ENCODE peak calls at places on chromosomes 12 and 14, in six cellular contexts. E, I, K, S, F and D are unnamed samples.

GRCh38 chr12:11981174-11981733 is 89.5 kb upstream of the BCL2L14 start:
- DNase-seq in E (no peak), I (no peak), K (no peak), S (no peak), F (peak; percentile 69), D (no peak)

GRCh38 chr12:57899010-57899662 is 42.2 kb upstream of the ATP23 start:
- DNase-seq in E (peak; percentile 77), I (no peak), K (no peak), S (peak; percentile 55), F (peak; percentile 81), D (no peak)

GRCh38 chr12:46292754-46293402 is 24.0 kb upstream of the SLC38A1 start:
- DNase-seq in E (no peak), I (no peak), K (no peak), S (no peak), F (no peak), D (no peak)

GRCh38 chr14:91202234-91202974 is 42.1 kb downstream of the GPR68 start:
- DNase-seq in E (no peak), I (no peak), K (no peak), S (peak; percentile 59), F (no peak), D (peak; percentile 60)

GRCh38 chr14:34075095-34075744 is 124.3 kb upstream of the EGLN3 start:
- DNase-seq in E (no peak), I (no peak), K (no peak), S (no peak), F (no peak), D (no peak)

GRCh38 chr12:115916910-115917668 is 360.4 kb downstream of the MED13L start:
- DNase-seq in E (peak; percentile 74), I (no peak), K (peak; percentile 89), S (peak; percentile 61), F (peak; percentile 86), D (peak; percentile 73)

GRCh38 chr12:113422030-113422900 is at the start of gene SDSL:
- DNase-seq in E (peak; percentile 91), I (no peak), K (peak; percentile 37), S (peak; percentile 83), F (peak; percentile 67), D (no peak)

GRCh38 chr12:7369274-7369729 is 65.4 kb downstream of the ACSM4 start:
- DNase-seq in E (no peak), I (no peak), K (no peak), S (no peak), F (no peak), D (no peak)

DNA sequence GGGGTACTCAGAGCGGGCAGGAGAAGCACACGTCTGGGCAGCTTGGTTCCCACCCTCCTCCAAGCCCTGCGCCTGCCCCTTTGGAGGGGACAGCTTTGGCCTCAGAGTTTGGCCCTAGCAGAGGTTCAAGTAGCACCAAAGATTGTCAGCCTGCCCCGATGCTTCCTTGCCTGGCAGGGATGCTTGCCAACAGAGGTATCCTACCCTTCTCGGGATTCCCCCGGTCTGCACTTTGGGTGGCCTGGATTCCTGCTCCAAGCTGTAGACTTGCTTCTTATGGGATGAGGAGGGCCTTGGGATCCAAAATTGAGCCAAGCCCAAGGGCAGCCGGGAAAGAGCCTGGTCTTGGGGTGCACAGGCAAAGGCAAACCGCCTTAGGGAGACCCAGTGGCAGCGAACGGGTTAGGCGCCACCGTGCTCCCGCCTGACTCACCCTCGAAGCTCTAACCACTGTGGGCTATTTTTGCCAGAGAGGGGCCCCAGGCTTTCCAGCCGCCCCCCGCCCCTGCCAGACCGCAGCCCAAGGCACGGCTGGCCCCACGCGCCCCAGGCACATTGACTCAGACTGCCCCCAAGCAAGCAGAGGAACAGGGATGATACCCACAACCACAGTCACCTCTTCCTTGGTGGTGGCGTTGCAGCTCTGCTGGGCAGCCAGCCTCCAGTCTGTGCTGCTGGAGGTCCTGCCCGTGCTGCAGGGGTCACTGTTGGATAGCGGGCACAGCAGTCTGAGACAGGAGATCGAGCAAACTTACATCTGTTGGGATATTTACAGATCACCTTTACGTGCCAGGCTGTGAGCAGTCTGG is 882 bp upstream of the WNT10B start:
- DNase-seq in E (no peak), I (no peak), K (no peak), S (no peak), F (peak; percentile 45), D (no peak)
- TF ChIP-seq CTCF in E (no peak), I (no peak), K (no peak), S (no peak), F (no peak), D (no peak)

GRCh38 chr12:67358686-67359374 is 89.7 kb downstream of the CAND1 start:
- DNase-seq in E (no peak), I (no peak), K (no peak), S (no peak), F (no peak), D (no peak)

GRCh38 chr12:67354966-67355365 is 85.8 kb downstream of the CAND1 start:
- DNase-seq in E (no peak), I (no peak), K (no peak), S (no peak), F (no peak), D (no peak)

GRCh38 chr12:67356400-67356799 is 87.2 kb downstream of the CAND1 start:
- DNase-seq in E (no peak), I (no peak), K (no peak), S (no peak), F (no peak), D (no peak)

GRCh38 chr12:67355428-67356385 is 86.5 kb downstream of the CAND1 start:
- DNase-seq in E (peak; percentile 19), I (no peak), K (peak; percentile 6), S (peak; percentile 23), F (peak; percentile 13), D (peak; percentile 7)

DNA sequence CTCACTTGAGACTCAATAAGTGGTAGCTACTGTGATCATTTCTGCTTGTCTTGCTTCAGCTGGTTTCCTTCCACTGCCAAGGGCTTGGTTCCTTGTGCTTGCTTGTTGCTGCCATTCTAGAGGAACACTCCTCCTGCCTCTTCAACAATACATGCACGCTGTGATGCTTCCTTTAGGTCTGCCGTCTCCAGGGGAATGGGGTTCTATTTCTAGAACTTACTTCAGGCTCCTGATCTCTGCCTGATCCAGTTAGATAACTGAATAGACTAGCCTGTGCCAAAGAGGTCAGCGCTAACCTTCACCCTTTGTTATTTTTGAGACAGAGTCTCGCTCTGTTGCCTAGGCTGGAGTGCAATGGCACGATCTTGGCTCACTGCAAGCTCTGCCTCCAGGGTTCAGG is 88.6 kb downstream of the CAND1 start:
- DNase-seq in E (no peak), I (no peak), K (no peak), S (no peak), F (no peak), D (no peak)
- TF ChIP-seq CTCF in E (no peak), I (no peak), K (no peak), S (no peak), F (no peak), D (no peak)

DNA sequence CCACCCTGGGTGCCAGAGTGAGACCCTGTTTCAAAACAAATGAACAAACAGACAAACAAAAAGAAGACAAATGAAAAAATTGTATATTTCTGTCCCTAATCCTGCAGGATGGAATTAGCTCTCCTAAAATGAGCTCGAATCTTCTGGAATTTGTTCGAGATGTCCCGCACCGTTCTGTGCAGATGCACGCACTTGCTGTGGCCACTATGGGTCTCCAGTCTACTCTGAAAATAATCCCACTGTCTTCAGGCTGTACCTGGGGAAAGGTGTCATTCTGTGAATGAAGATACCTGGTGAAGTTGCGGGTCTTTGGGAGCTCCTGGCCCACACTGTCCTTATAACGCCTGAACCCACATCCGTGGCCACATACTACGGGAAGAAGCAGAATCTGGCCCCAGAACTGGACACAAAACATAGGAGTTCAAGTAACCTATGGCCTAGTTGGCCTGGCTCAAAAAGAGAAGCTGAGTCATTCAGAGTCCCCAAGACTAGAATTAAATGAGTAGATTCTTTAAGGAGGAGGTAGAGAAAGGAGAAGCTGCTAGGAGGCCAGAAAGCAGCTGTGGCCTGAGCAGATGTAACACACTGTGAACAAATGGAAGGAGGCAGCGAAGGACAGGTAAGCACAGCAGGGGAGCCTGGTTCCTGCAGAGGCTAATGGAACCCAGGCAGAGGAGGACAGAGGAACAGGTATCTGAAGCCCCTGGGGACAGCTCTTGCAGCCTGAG is 108.6 kb downstream of the FOXN3 start:
- DNase-seq in E (no peak), I (no peak), K (no peak), S (peak; percentile 41), F (peak; percentile 57), D (no peak)
- TF ChIP-seq CTCF in E (no peak), I (no peak), K (no peak), S (no peak), F (peak; percentile 38), D (no peak)

GRCh38 chr12:18431776-18432175 is 170.5 kb downstream of the PIK3C2G start:
- DNase-seq in E (no peak), I (no peak), K (no peak), S (no peak), F (no peak), D (no peak)

GRCh38 chr12:18428416-18428815 is 167.1 kb downstream of the PIK3C2G start:
- DNase-seq in E (peak; percentile 7), I (no peak), K (no peak), S (no peak), F (no peak), D (no peak)

GRCh38 chr12:18432211-18432610 is 170.9 kb downstream of the PIK3C2G start:
- DNase-seq in E (no peak), I (no peak), K (no peak), S (no peak), F (no peak), D (no peak)

GRCh38 chr12:18429366-18429765 is 168.0 kb downstream of the PIK3C2G start:
- DNase-seq in E (no peak), I (no peak), K (no peak), S (no peak), F (no peak), D (no peak)

GRCh38 chr12:18430425-18431048 is 169.2 kb downstream of the PIK3C2G start:
- DNase-seq in E (peak; percentile 15), I (no peak), K (peak; percentile 56), S (peak; percentile 35), F (peak; percentile 20), D (peak; percentile 69)
- TF ChIP-seq CTCF in E (peak; percentile 29), I (peak; percentile 65), K (peak; percentile 85), S (peak; percentile 51), F (peak; percentile 57), D (peak; percentile 83)

GRCh38 chr14:106044949-106045596 is 518.7 kb downstream of the TMEM121 start:
- DNase-seq in E (no peak), I (no peak), K (no peak), S (peak; percentile 59), F (peak; percentile 34), D (no peak)
- TF ChIP-seq CTCF in E (no peak), I (no peak), K (no peak), S (peak; percentile 47), F (peak; percentile 76), D (no peak)

GRCh38 chr12:9077576-9078031 is 38.1 kb downstream of the A2M start:
- DNase-seq in E (no peak), I (no peak), K (no peak), S (no peak), F (no peak), D (no peak)

GRCh38 chr12:9076733-9077575 is 38.8 kb downstream of the A2M start:
- DNase-seq in E (no peak), I (no peak), K (no peak), S (no peak), F (no peak), D (no peak)

GRCh38 chr12:9079082-9079481 is 36.6 kb downstream of the A2M start:
- DNase-seq in E (no peak), I (no peak), K (no peak), S (no peak), F (no peak), D (no peak)

GRCh38 chr12:9081667-9082243 is 34.0 kb downstream of the A2M start:
- DNase-seq in E (no peak), I (no peak), K (no peak), S (no peak), F (no peak), D (no peak)

GRCh38 chr12:9079883-9080673 is 35.6 kb downstream of the A2M start:
- DNase-seq in E (no peak), I (no peak), K (no peak), S (no peak), F (no peak), D (no peak)
- TF ChIP-seq CTCF in E (no peak), I (no peak), K (no peak), S (no peak), F (no peak), D (no peak)

GRCh38 chr12:77047341-77048202 is 17.8 kb downstream of the E2F7 start:
- DNase-seq in E (no peak), I (no peak), K (no peak), S (no peak), F (no peak), D (no peak)
- TF ChIP-seq CTCF in E (no peak), I (peak; percentile 20), K (no peak), S (no peak), F (peak; percentile 2), D (no peak)